ENCODE peak calls at places on chromosome 2, in nine cellular contexts. G is epithelial cell of esophagus, R is progenitor cell of endocrine pancreas, Z is GM06990, L is PC-9, A is psoas muscle, C is prostate gland, D is AG04449, P is ovary. E is an unnamed sample.

GRCh38 chr2:26020214-26020613 is 13.7 kb upstream of the RAB10 start:
- DNase-seq in C (no peak), G (no peak), D (no peak), L (no peak), R (no peak), P (peak), Z (no peak), A (no peak), E (no peak)

GRCh38 chr2:74003494-74004211 is 18.9 kb downstream of the TET3 start:
- DNase-seq in R (no peak), L (no peak), P (peak), C (no peak), A (peak), G (peak), D (no peak), Z (no peak), E (peak)

GRCh38 chr2:47437287-47437686 is 34.3 kb downstream of the MSH2 start:
- DNase-seq in D (no peak), Z (no peak), R (no peak), C (no peak), L (no peak), A (no peak), P (no peak), G (peak), E (no peak)

GRCh38 chr2:41935806-41936205 is 112.0 kb upstream of the PKDCC start:
- DNase-seq in L (no peak), P (no peak), A (no peak), R (no peak), G (no peak), Z (no peak), C (no peak), D (no peak), E (no peak)

GRCh38 chr2:66536290-66536673 is 101.4 kb downstream of the MEIS1 start:
- DNase-seq in P (no peak), R (no peak), A (no peak), Z (no peak), C (no peak), L (no peak), D (no peak), G (no peak), E (no peak)

GRCh38 chr2:146624429-146624828 is 1220.4 kb upstream of the ACVR2A start:
- DNase-seq in P (no peak), C (no peak), R (no peak), Z (no peak), G (no peak), A (no peak), L (no peak), D (no peak), E (no peak)

GRCh38 chr2:71665168-71666093 is 212.1 kb downstream of the DYSF start:
- DNase-seq in C (peak), P (no peak), Z (no peak), G (no peak), R (no peak), A (peak), L (no peak), D (no peak), E (no peak)

GRCh38 chr2:197947219-197947757 is 142.9 kb downstream of the PLCL1 start:
- DNase-seq in A (no peak), C (no peak), R (no peak), P (no peak), G (no peak), D (no peak), Z (no peak), L (no peak), E (no peak)

GRCh38 chr2:112251211-112251721 is 3.6 kb downstream of the ZC3H8 start:
- DNase-seq in A (no peak), P (no peak), G (no peak), L (no peak), R (no peak), C (no peak), D (no peak), Z (no peak), E (no peak)

GRCh38 chr2:241417626-241418025 is 61.5 kb downstream of the FARP2 start:
- DNase-seq in A (no peak), R (no peak), G (no peak), L (no peak), C (no peak), P (no peak), Z (no peak), D (no peak), E (no peak)

GRCh38 chr2:28904295-28904694 is 9.8 kb downstream of the WDR43 start:
- DNase-seq in L (no peak), C (no peak), G (peak), R (no peak), P (no peak), D (no peak), Z (no peak), A (no peak), E (no peak)

GRCh38 chr2:70143314-70144150 is 47.3 kb downstream of the C2orf42 start:
- DNase-seq in D (no peak), Z (no peak), A (peak), C (peak), R (no peak), G (peak), P (peak), L (peak), E (no peak)

GRCh38 chr2:177397501-177398289 is 5.1 kb downstream of the AGPS start:
- DNase-seq in R (no peak), P (no peak), A (peak), C (no peak), D (peak), Z (peak), L (peak), G (peak), E (peak)

GRCh38 chr2:122478108-122478507 is 722.7 kb downstream of the TSN start:
- DNase-seq in G (no peak), L (no peak), P (no peak), C (no peak), D (no peak), A (no peak), Z (no peak), R (no peak), E (no peak)

GRCh38 chr2:224945134-224945533 is 97.1 kb downstream of the DOCK10 start:
- DNase-seq in R (no peak), Z (no peak), P (no peak), G (no peak), A (no peak), L (no peak), D (no peak), C (no peak), E (no peak)

GRCh38 chr2:144156736-144157645 is 362.9 kb downstream of the ZEB2 start:
- DNase-seq in A (no peak), C (no peak), L (no peak), G (no peak), Z (peak), D (no peak), P (no peak), R (no peak), E (no peak)

GRCh38 chr2:144163592-144163991 is 356.3 kb downstream of the ZEB2 start:
- DNase-seq in Z (no peak), L (no peak), R (no peak), G (no peak), P (no peak), C (no peak), A (no peak), D (no peak), E (no peak)

GRCh38 chr2:144162652-144163051 is 357.3 kb downstream of the ZEB2 start:
- DNase-seq in L (peak), R (peak), A (no peak), Z (peak), D (no peak), P (no peak), G (peak), C (peak), E (no peak)

GRCh38 chr2:144161061-144161460 is 358.9 kb downstream of the ZEB2 start:
- DNase-seq in C (no peak), G (no peak), P (no peak), R (no peak), A (no peak), Z (no peak), D (no peak), L (no peak), E (no peak)

GRCh38 chr2:144159264-144159663 is 360.7 kb downstream of the ZEB2 start:
- DNase-seq in Z (no peak), C (no peak), R (no peak), G (no peak), L (no peak), A (no peak), P (no peak), D (no peak), E (no peak)
- TF ChIP-seq CTCF in Z (no peak), C (no peak), R (no peak), G (no peak), L (no peak), A (no peak), P (no peak), D (no peak), E (no peak)

GRCh38 chr2:46333912-46334311 is 36.7 kb downstream of the EPAS1 start:
- DNase-seq in R (no peak), D (no peak), A (no peak), P (no peak), G (no peak), C (no peak), L (no peak), Z (no peak), E (no peak)
- TF ChIP-seq CTCF in R (no peak), D (no peak), A (peak), P (no peak), G (no peak), C (no peak), L (peak), Z (no peak), E (peak)

GRCh38 chr2:8860239-8860638 is 22.8 kb upstream of the KIDINS220 start:
- DNase-seq in L (no peak), P (no peak), C (no peak), Z (no peak), A (no peak), G (peak), R (no peak), D (no peak), E (no peak)

GRCh38 chr2:8863331-8863953 is 26.0 kb upstream of the KIDINS220 start:
- DNase-seq in P (no peak), D (no peak), L (no peak), G (no peak), Z (no peak), R (no peak), A (no peak), C (no peak), E (no peak)

GRCh38 chr2:8862230-8862629 is 24.8 kb upstream of the KIDINS220 start:
- DNase-seq in A (no peak), Z (no peak), L (no peak), P (no peak), D (no peak), C (no peak), R (no peak), G (no peak), E (no peak)

GRCh38 chr2:8857709-8858108 is 20.3 kb upstream of the KIDINS220 start:
- DNase-seq in L (no peak), D (no peak), Z (no peak), P (no peak), R (no peak), G (peak), A (no peak), C (no peak), E (no peak)

DNA sequence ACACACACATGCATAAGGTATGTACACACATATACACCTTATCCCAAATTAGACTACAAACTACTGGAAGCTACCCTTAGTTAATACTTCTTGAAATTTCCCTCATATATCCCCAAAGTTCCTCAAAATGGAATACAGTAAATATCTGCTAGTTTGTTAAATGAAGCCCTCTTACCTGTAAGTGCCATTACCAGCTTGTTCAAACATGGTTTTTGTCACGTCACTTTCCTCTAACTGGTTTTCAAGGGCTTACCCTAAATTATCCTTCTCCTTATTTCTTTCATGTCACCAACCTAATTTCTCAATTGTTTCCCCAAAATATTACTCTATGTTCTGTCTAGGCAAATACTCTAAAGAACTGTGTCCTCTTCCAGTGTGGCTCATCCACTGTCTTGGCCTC is 24.4 kb upstream of the KIDINS220 start:
- DNase-seq in C (no peak), Z (no peak), D (no peak), G (no peak), A (no peak), R (no peak), P (no peak), L (no peak), E (no peak)
- TF ChIP-seq CTCF in C (no peak), Z (no peak), D (no peak), G (no peak), A (no peak), R (no peak), P (no peak), L (no peak), E (no peak)

GRCh38 chr2:226799211-226799975 is at the start of gene IRS1:
- DNase-seq in R (peak), G (peak), C (peak), D (no peak), L (peak), P (peak), Z (peak), A (peak), E (no peak)
- TF ChIP-seq CTCF in R (peak), G (no peak), C (peak), D (peak), L (no peak), P (no peak), Z (no peak), A (peak), E (peak)

GRCh38 chr2:216283038-216283900 is 89.0 kb downstream of the MARCHF4 start:
- DNase-seq in A (no peak), R (peak), D (no peak), C (no peak), G (peak), L (no peak), Z (peak), P (no peak), E (no peak)
- TF ChIP-seq CTCF in A (no peak), R (peak), D (peak), C (no peak), G (peak), L (peak), Z (peak), P (no peak), E (peak)

GRCh38 chr2:141554810-141555209 is 576.0 kb downstream of the LRP1B start:
- DNase-seq in R (no peak), Z (no peak), G (peak), C (no peak), L (no peak), P (no peak), D (no peak), A (no peak), E (no peak)
- TF ChIP-seq CTCF in R (peak), Z (peak), G (peak), C (no peak), L (peak), P (no peak), D (peak), A (no peak), E (peak)

GRCh38 chr2:212007972-212008371 is 530.6 kb downstream of the ERBB4 start:
- DNase-seq in P (no peak), A (no peak), L (no peak), Z (no peak), D (no peak), G (no peak), R (no peak), C (no peak), E (no peak)

GRCh38 chr2:212001280-212001679 is 537.3 kb downstream of the ERBB4 start:
- DNase-seq in D (no peak), P (no peak), A (no peak), Z (no peak), L (no peak), C (no peak), G (no peak), R (no peak), E (no peak)

DNA sequence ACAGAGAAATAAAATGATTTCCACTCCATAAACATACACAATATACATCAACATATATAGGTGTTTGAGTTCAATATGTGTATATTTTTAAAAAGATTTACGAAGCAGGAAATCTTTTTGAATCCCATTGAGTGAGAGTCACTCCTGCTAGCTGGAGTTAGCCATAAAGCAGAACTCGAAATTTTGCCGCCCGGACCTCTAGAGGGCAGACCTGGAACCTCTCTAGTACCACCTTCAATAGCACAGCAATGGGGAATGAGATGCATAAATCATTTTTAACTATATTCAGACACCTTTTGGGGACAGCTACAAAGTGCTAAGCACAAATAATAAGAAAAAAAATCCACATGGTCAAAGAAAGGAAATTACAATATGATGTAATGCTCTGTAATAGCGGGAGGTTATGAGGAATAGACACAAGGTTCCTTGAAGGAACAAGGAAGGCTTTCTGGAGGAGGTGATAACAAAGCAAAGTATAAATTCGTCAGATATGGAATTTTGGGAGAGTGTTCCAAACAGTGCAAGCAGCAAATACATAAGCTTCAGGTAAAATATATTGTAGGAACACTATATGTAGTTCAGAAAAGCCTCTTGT is 533.4 kb downstream of the ERBB4 start:
- DNase-seq in A (no peak), D (no peak), L (no peak), G (peak), Z (no peak), C (no peak), P (no peak), R (no peak), E (no peak)
- TF ChIP-seq CTCF in A (peak), D (no peak), L (peak), G (peak), Z (peak), C (no peak), P (no peak), R (peak), E (peak)

GRCh38 chr2:143258126-143258892 is 129.1 kb downstream of the ARHGAP15 start:
- DNase-seq in C (no peak), G (no peak), P (no peak), R (no peak), D (no peak), A (no peak), Z (no peak), L (no peak), E (no peak)

GRCh38 chr2:143264851-143265250 is 135.6 kb downstream of the ARHGAP15 start:
- DNase-seq in Z (no peak), C (peak), D (peak), P (no peak), L (no peak), G (peak), R (no peak), A (no peak), E (peak)

GRCh38 chr2:143261986-143262784 is 133.0 kb downstream of the ARHGAP15 start:
- DNase-seq in G (peak), C (no peak), A (no peak), R (no peak), D (no peak), L (no peak), P (no peak), Z (no peak), E (no peak)

GRCh38 chr2:143259368-143259958 is 130.2 kb downstream of the ARHGAP15 start:
- DNase-seq in R (peak), P (peak), D (no peak), G (peak), L (peak), A (peak), C (peak), Z (peak), E (peak)

GRCh38 chr2:143263045-143263625 is 133.9 kb downstream of the ARHGAP15 start:
- DNase-seq in G (peak), Z (no peak), D (no peak), R (no peak), L (no peak), P (no peak), A (no peak), C (no peak), E (no peak)
- TF ChIP-seq CTCF in G (no peak), Z (peak), D (no peak), R (no peak), L (no peak), P (no peak), A (no peak), C (no peak), E (peak)

GRCh38 chr2:206833291-206833690 is 67.9 kb downstream of the FASTKD2 start:
- DNase-seq in Z (no peak), G (no peak), A (no peak), C (no peak), L (no peak), R (no peak), D (no peak), P (no peak), E (no peak)

GRCh38 chr2:206836722-206837121 is 71.3 kb downstream of the FASTKD2 start:
- DNase-seq in Z (no peak), D (no peak), R (no peak), A (no peak), P (no peak), L (no peak), C (no peak), G (no peak), E (no peak)

GRCh38 chr2:206832886-206833285 is 67.5 kb downstream of the FASTKD2 start:
- DNase-seq in L (no peak), C (no peak), Z (no peak), R (no peak), G (no peak), D (no peak), A (no peak), P (no peak), E (no peak)

DNA sequence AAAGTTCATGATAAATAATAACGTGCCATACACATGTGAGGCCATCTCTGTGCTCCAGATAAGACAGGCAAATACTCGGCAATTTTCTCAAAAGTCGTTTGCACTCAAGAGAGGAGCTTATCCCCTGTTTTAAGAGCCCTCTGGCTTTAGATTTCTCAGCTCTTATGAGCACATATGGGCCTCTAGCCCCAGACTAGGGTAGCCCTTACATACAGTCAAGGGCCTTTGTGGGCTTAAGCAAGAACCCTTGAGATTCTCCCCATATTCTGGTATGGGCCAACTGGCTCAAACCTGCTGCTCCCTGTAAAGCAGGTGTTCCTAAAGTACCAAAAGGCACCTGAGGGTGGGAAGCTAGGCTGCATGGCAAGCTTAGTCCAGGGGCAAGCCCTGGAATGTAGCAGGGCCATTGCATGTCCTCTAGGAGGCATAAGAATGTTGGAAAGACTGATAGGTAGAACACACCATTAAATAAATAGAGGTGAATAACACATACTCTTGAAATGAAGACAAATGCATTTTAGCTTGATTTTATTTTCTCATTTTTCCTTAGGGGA is 66.1 kb downstream of the FASTKD2 start:
- DNase-seq in Z (no peak), C (no peak), G (no peak), R (no peak), D (no peak), A (no peak), L (no peak), P (no peak), E (no peak)
- TF ChIP-seq CTCF in Z (no peak), C (no peak), G (no peak), R (no peak), D (no peak), A (no peak), L (no peak), P (no peak), E (no peak)

E was measured in BJ.